ENCODE peak calls at places on chromosomes 3 and 15, in four cellular contexts. R is GM23338, H is GM13976, L is heart right ventricle. G is an unnamed sample.
A peak's percentile ranks its signal among the peaks of the same experiment; 100 is the strongest.

GRCh38 chr3:161576733-161577510 is 80.3 kb downstream of the OTOL1 start:
- DNase-seq in R (no peak), L (no peak), H (no peak), G (no peak)

GRCh38 chr3:151599103-151599672 is 134.5 kb upstream of the AADACL2 start:
- DNase-seq in R (peak; percentile 38), H (no peak), L (no peak), G (no peak)

GRCh38 chr15:79308874-79309273 is 2.0 kb upstream of the TMED3 start:
- DNase-seq in R (no peak), H (no peak), L (no peak), G (no peak)

GRCh38 chr15:70336425-70337009 is 238.8 kb upstream of the TLE3 start:
- DNase-seq in R (no peak), L (no peak), H (no peak), G (no peak)

GRCh38 chr3:194773666-194774455 is 88.2 kb downstream of the FAM43A start:
- DNase-seq in H (no peak), L (no peak), R (no peak), G (no peak)

GRCh38 chr3:174002543-174002942 is 605.0 kb downstream of the NLGN1 start:
- DNase-seq in H (no peak), L (no peak), R (peak; percentile 60), G (peak; percentile 1)

GRCh38 chr15:60476713-60477112 is 2.2 kb downstream of the ICE2 start:
- DNase-seq in L (no peak), H (no peak), R (no peak), G (no peak)

GRCh38 chr3:193148678-193149473 is 92.1 kb upstream of the PLAAT1 start:
- DNase-seq in L (no peak), R (no peak), H (no peak), G (no peak)

GRCh38 chr15:41934843-41935242 is 37.5 kb downstream of the EHD4 start:
- DNase-seq in H (peak; percentile 64), R (peak; percentile 51), L (no peak), G (no peak)

GRCh38 chr3:99875573-99875924 is 57.9 kb downstream of the CMSS1 start:
- DNase-seq in H (no peak), L (no peak), R (peak; percentile 21), G (no peak)

DNA sequence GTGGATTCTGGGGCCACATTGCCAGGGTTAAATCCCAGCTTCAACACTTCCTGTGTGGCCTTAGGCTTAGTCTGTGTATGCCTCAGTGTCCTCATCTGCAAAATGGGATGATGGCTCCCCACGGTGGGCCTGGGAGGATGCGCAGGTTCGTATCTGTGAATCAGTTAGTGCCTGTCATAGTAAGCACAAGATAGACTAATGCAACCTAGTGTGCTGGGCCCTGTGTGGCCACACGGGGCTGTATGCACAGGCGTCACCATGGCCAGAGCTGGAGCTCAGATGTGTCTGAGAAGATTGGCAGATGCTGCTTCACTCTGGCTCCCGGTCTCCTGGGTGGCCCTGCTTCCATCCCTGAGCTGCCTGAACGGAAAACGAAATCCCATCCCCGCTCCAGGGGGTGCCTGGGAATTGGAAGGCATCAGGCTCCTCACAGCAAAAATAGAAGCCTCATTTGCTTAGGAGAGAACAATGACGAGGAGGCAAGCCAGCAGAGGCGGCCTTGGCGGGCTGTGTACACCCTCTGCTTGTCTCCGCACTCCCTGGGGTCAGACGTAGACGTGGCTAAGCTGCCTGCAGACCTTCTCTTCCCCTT is 103.6 kb downstream of the APBA2 start:
- DNase-seq in L (no peak), R (peak; percentile 61), H (no peak), G (no peak)
- TF ChIP-seq CTCF in L (no peak), R (peak; percentile 48), H (no peak), G (no peak)

DNA sequence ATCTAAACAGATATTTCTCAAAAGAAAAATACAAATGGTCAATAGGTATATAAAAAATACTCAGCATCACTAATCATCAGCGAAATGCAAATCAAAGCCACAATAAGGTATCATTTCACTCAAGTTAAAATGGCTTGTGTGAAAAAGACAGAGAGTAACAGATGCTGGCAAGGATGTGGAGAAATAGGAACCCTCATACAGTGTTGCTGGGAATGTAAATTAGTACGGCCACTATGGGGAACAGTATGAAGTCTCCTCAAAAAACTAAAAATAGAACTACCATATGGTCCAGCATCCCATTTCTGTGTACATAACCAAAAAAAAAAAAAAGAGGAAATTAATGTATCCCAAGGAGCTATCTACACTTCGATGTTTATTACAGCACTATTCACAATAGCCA is 98.1 kb upstream of the TGFBR2 start:
- DNase-seq in H (no peak), R (no peak), L (no peak), G (no peak)
- TF ChIP-seq CTCF in H (no peak), R (no peak), L (no peak), G (no peak)

DNA sequence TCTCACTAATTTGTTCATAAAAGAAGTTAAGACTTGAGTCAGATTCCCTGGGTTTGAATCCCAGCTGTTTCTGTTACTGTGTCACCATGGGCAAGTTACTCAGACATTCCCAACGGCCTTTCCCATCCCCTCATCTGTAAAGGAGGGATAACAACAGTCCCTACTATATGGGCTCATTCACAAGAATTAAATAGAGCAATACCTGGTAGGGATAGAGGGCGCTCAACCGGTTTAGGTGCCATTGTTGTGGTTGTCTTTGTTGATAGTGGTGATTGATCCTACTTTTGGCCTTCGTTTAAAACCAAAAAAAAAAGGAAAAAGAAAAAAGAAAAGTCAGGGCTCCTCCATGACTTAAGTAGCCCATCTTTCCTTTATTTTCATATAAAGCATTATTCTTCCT is 563.1 kb downstream of the GRM7 start:
- DNase-seq in L (no peak), H (no peak), R (peak; percentile 54), G (no peak)
- TF ChIP-seq CTCF in L (no peak), H (no peak), R (peak; percentile 41), G (no peak)

GRCh38 chr3:69005071-69005816 is 8.2 kb downstream of the EOGT start:
- DNase-seq in R (no peak), H (no peak), L (no peak), G (no peak)
- TF ChIP-seq CTCF in R (no peak), H (no peak), L (no peak), G (no peak)

GRCh38 chr15:29124581-29125381 is 144.8 kb downstream of the NSMCE3 start:
- DNase-seq in L (no peak), R (peak; percentile 51), H (no peak), G (no peak)
- TF ChIP-seq CTCF in L (no peak), R (peak; percentile 29), H (no peak), G (no peak)

DNA sequence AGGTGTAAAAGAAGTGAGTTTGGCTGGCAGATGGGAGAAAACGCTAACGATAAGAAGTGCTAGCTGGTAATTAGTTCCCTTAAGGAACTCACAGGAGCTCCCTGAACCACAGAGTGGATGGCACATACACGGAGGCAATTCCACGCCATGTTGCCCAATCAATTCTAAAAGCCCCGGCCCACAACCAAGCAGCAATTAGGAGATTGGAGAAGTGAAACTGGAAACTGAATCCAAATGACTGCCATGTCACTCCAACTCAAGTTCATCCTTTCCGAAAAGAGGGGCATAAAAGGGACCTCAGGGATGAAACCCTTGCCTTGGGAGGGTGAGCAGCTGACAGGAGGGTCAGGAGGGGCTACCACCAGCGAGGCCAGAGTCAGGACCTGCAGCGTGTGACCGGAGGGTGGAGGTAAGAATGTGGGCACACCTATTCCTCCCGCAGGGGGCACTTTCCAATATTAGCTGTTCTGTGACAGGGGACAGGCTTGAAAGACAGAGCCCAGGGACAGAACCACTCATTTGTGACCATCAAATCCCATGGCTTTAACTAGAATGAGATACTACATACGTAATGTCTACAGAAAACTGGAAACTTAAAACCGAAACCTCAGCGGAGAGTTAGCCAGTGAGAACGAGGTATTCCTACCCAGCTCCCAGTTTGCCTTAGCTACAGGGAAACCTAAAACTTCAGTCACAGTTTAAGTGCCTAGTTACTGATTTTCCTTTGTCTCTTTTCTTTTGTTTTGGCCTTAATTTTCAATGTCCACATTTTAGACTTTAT is 95.3 kb upstream of the OXTR start:
- DNase-seq in H (no peak), L (no peak), R (no peak), G (no peak)
- TF ChIP-seq CTCF in H (no peak), L (no peak), R (no peak), G (no peak)

G was measured in neural crest cell.